ENCODE peak calls at places on chromosome 5, in eight cellular contexts. A, X, F, E, K, V, U and Z are unnamed samples.

GRCh38 chr5:178114325-178115135 is 1.2 kb downstream of the N4BP3 start:
- DNase-seq in A (no peak), X (no peak), F (peak), E (peak), K (no peak), V (no peak), U (no peak), Z (no peak)

GRCh38 chr5:147483961-147484707 is 25.7 kb downstream of the DPYSL3 start:
- DNase-seq in A (no peak), X (peak), F (no peak), E (no peak), K (peak), V (peak), U (peak), Z (peak)

GRCh38 chr5:33827335-33827734 is 64.5 kb downstream of the ADAMTS12 start:
- DNase-seq in A (no peak), X (no peak), F (no peak), E (no peak), K (peak), V (no peak), U (no peak), Z (peak)

GRCh38 chr5:140175367-140176027 is 509 bp downstream of the CYSTM1 start:
- DNase-seq in A (no peak), X (no peak), F (peak), E (peak), K (peak), V (peak), U (peak), Z (peak)

GRCh38 chr5:147507480-147508126 is 2.3 kb downstream of the DPYSL3 start:
- DNase-seq in A (no peak), X (no peak), F (no peak), E (no peak), K (peak), V (no peak), U (no peak), Z (peak)

GRCh38 chr5:867300-867699 is 16.5 kb upstream of the ZDHHC11 start:
- DNase-seq in A (no peak), X (no peak), F (no peak), E (no peak), K (no peak), V (no peak), U (no peak), Z (no peak)

GRCh38 chr5:143148461-143149170 is 254.9 kb downstream of the NR3C1 start:
- DNase-seq in A (no peak), X (no peak), F (no peak), E (no peak), K (peak), V (no peak), U (no peak), Z (peak)

GRCh38 chr5:73969195-73970059 is 343.4 kb downstream of the ARHGEF28 start:
- DNase-seq in A (no peak), X (no peak), F (no peak), E (no peak), K (no peak), V (no peak), U (no peak), Z (peak)

GRCh38 chr5:143554918-143555477 is 151.5 kb upstream of the NR3C1 start:
- DNase-seq in A (no peak), X (no peak), F (no peak), E (no peak), K (peak), V (no peak), U (no peak), Z (no peak)

GRCh38 chr5:102678267-102679058 is 76.6 kb upstream of the PAM start:
- DNase-seq in A (no peak), X (no peak), F (no peak), E (no peak), K (peak), V (no peak), U (no peak), Z (peak)

GRCh38 chr5:32329395-32329834 is 16.7 kb upstream of the MTMR12 start:
- DNase-seq in A (peak), X (no peak), F (peak), E (peak), K (peak), V (peak), U (no peak), Z (peak)

GRCh38 chr5:2003690-2004365 is 121.1 kb upstream of the IRX4 start:
- DNase-seq in A (no peak), X (no peak), F (no peak), E (no peak), K (no peak), V (peak), U (no peak), Z (no peak)

GRCh38 chr5:160199410-160199911 is 29.8 kb upstream of the FABP6 start:
- DNase-seq in A (no peak), X (no peak), F (peak), E (peak), K (peak), V (peak), U (peak), Z (peak)

GRCh38 chr5:58497956-58498942 is 7.0 kb downstream of the GAPT start:
- DNase-seq in A (peak), X (peak), F (no peak), E (peak), K (peak), V (no peak), U (no peak), Z (peak)

GRCh38 chr5:52150501-52150900 is 637.2 kb upstream of the ITGA1 start:
- DNase-seq in A (no peak), X (no peak), F (no peak), E (peak), K (no peak), V (no peak), U (no peak), Z (no peak)

GRCh38 chr5:145130996-145131395 is 704.1 kb downstream of the PRELID2 start:
- DNase-seq in A (no peak), X (no peak), F (no peak), E (no peak), K (no peak), V (no peak), U (no peak), Z (peak)

GRCh38 chr5:134003957-134004625 is 684 bp downstream of the VDAC1 start:
- DNase-seq in A (no peak), X (no peak), F (peak), E (peak), K (peak), V (peak), U (peak), Z (no peak)

GRCh38 chr5:148267972-148268371 is 622 bp upstream of the SPINK13 start:
- DNase-seq in A (no peak), X (no peak), F (no peak), E (no peak), K (no peak), V (no peak), U (no peak), Z (no peak)

GRCh38 chr5:53923969-53924876 is 363.8 kb downstream of the NDUFS4 start:
- DNase-seq in A (no peak), X (no peak), F (no peak), E (no peak), K (peak), V (no peak), U (no peak), Z (peak)

GRCh38 chr5:54643679-54644078 is 126.1 kb downstream of the SNX18 start:
- DNase-seq in A (peak), X (no peak), F (no peak), E (no peak), K (peak), V (no peak), U (no peak), Z (peak)

GRCh38 chr5:79546782-79547428 is 33.0 kb upstream of the HOMER1 start:
- DNase-seq in A (no peak), X (peak), F (no peak), E (no peak), K (no peak), V (no peak), U (no peak), Z (no peak)

GRCh38 chr5:105924366-105924765 is 1746.4 kb downstream of the EFNA5 start:
- DNase-seq in A (no peak), X (no peak), F (no peak), E (no peak), K (peak), V (no peak), U (no peak), Z (peak)

GRCh38 chr5:43643750-43644149 is 40.8 kb downstream of the NNT start:
- DNase-seq in A (no peak), X (no peak), F (no peak), E (no peak), K (no peak), V (no peak), U (no peak), Z (no peak)

GRCh38 chr5:76811214-76811613 is 7.6 kb upstream of the F2RL1 start:
- DNase-seq in A (no peak), X (no peak), F (no peak), E (no peak), K (peak), V (no peak), U (no peak), Z (no peak)

GRCh38 chr5:33832904-33833575 is 58.8 kb downstream of the ADAMTS12 start:
- DNase-seq in A (no peak), X (no peak), F (no peak), E (no peak), K (peak), V (no peak), U (no peak), Z (peak)

GRCh38 chr5:154302181-154302580 is 111.6 kb downstream of the GALNT10 start:
- DNase-seq in A (no peak), X (no peak), F (no peak), E (peak), K (peak), V (no peak), U (peak), Z (no peak)

GRCh38 chr5:160312139-160312959 is at the start of gene CCNJL:
- DNase-seq in A (no peak), X (no peak), F (no peak), E (peak), K (peak), V (peak), U (no peak), Z (peak)

GRCh38 chr5:143707797-143708196 is 104.2 kb upstream of the HMHB1 start:
- DNase-seq in A (no peak), X (peak), F (no peak), E (no peak), K (peak), V (no peak), U (no peak), Z (peak)

GRCh38 chr5:152978141-152978835 is 512.2 kb upstream of the GRIA1 start:
- DNase-seq in A (no peak), X (no peak), F (no peak), E (no peak), K (no peak), V (no peak), U (no peak), Z (no peak)

GRCh38 chr5:72013741-72014703 is 93.3 kb upstream of the MAP1B start:
- DNase-seq in A (no peak), X (no peak), F (no peak), E (no peak), K (peak), V (no peak), U (no peak), Z (peak)

GRCh38 chr5:32932231-32932935 is 221.3 kb downstream of the NPR3 start:
- DNase-seq in A (no peak), X (no peak), F (no peak), E (no peak), K (no peak), V (no peak), U (no peak), Z (peak)

GRCh38 chr5:88226881-88227450 is 41.7 kb downstream of the TMEM161B start:
- DNase-seq in A (no peak), X (no peak), F (no peak), E (no peak), K (no peak), V (no peak), U (no peak), Z (no peak)

GRCh38 chr5:179410291-179411160 is 65.3 kb upstream of the ADAMTS2 start:
- DNase-seq in A (no peak), X (no peak), F (no peak), E (no peak), K (no peak), V (no peak), U (peak), Z (no peak)

GRCh38 chr5:58268263-58268662 is 191.6 kb downstream of the PLK2 start:
- DNase-seq in A (no peak), X (no peak), F (no peak), E (no peak), K (no peak), V (no peak), U (no peak), Z (no peak)

GRCh38 chr5:173327948-173328895 is at the start of gene STC2:
- DNase-seq in A (peak), X (peak), F (no peak), E (peak), K (peak), V (no peak), U (no peak), Z (peak)

GRCh38 chr5:138213161-138214029 is at the start of gene CDC23:
- DNase-seq in A (peak), X (peak), F (peak), E (peak), K (peak), V (peak), U (peak), Z (peak)

GRCh38 chr5:116009806-116010205 is 22.5 kb upstream of the ARL14EPL start:
- DNase-seq in A (no peak), X (no peak), F (no peak), E (no peak), K (no peak), V (no peak), U (no peak), Z (peak)

GRCh38 chr5:159657766-159658165 is 258.5 kb upstream of the ADRA1B start:
- DNase-seq in A (no peak), X (no peak), F (no peak), E (no peak), K (no peak), V (no peak), U (no peak), Z (no peak)

GRCh38 chr5:90994796-90995195 is 388.3 kb downstream of the ARRDC3 start:
- DNase-seq in A (no peak), X (no peak), F (no peak), E (no peak), K (peak), V (no peak), U (no peak), Z (no peak)

GRCh38 chr5:29822499-29822898 is 1371.0 kb upstream of the CDH6 start:
- DNase-seq in A (no peak), X (no peak), F (no peak), E (no peak), K (no peak), V (no peak), U (no peak), Z (no peak)
- H3K4me3 ChIP-seq in A (no peak), X (no peak), F (no peak), E (no peak), K (no peak), V (no peak), U (no peak), Z (no peak)

DNA sequence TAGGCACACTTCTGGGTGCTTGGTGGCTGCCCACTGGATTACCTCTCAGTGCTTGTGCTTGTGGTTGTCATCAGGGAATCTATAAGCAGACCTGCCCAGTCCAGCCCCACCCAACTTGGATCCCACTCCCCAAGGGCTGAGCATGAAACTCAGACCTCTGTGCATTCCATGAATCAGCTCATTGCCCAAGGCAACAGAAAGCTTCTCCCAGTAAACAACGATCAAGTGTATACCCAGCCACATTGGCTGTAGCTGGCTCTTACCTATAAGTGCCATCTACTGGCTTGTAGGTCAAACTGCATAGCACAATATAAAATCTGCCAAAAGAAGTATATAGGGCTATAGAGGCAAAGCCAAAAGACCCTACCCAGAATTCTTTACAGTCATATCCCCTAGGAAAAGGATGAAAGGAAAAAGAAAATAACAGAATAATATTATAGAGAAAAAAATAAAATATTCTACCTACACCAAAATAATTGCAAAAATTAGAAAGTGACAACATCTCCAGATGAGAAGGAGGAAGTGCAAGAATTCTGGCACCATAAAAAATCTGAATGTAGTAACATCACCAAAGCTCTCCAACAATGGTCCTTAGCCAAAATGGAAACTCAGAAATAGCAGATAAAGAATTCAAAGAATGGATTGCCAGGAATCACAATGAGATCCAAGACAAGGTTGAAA is 321.0 kb upstream of the TRPC7 start:
- DNase-seq in A (no peak), X (peak), F (peak), E (no peak), K (peak), V (no peak), U (no peak), Z (peak)
- TF ChIP-seq CTCF in A (peak), X (peak), F (peak), E (no peak), K (peak), V (no peak), U (no peak), Z (peak)

DNA sequence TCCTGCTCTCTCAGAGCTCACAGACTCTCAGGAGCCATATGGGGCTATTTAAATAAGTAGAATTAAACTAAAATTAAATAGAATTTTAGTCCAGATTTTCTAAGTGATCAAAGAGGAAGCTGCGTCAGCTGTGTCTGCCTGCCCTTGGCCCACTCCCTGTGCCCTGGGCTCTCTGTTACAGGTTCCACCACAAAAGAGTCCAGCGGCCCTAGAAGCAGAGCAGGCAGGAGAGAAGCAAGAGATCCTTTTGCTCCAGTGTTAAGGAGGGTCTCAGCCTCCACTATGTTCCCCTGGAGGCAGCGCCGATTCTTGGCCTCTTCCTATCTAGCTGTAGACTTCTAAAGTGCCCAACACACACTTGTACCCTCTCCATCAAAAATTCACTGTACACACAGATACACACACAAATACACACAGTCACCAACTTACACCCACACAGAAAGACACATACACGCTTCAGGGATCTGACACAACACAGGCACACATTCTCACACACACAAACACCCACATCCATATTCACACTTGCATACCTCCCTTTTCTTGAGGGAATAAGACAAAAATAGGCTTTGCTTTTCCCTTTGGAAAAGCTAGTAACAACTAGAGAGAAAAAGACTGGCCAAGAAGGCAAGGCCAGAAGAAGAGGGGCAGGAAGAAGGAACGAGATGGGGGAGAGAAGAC is 5.5 kb upstream of the TNIP1 start:
- DNase-seq in A (no peak), X (no peak), F (peak), E (no peak), K (no peak), V (no peak), U (no peak), Z (no peak)
- H3K4me3 ChIP-seq in A (no peak), X (no peak), F (peak), E (peak), K (no peak), V (no peak), U (no peak), Z (peak)

GRCh38 chr5:163459465-163459887 is 426 bp downstream of the NUDCD2 start:
- DNase-seq in A (no peak), X (no peak), F (no peak), E (no peak), K (no peak), V (no peak), U (no peak), Z (no peak)
- TF ChIP-seq CTCF in A (no peak), X (no peak), F (no peak), E (no peak), K (no peak), V (no peak), U (no peak), Z (no peak)

DNA sequence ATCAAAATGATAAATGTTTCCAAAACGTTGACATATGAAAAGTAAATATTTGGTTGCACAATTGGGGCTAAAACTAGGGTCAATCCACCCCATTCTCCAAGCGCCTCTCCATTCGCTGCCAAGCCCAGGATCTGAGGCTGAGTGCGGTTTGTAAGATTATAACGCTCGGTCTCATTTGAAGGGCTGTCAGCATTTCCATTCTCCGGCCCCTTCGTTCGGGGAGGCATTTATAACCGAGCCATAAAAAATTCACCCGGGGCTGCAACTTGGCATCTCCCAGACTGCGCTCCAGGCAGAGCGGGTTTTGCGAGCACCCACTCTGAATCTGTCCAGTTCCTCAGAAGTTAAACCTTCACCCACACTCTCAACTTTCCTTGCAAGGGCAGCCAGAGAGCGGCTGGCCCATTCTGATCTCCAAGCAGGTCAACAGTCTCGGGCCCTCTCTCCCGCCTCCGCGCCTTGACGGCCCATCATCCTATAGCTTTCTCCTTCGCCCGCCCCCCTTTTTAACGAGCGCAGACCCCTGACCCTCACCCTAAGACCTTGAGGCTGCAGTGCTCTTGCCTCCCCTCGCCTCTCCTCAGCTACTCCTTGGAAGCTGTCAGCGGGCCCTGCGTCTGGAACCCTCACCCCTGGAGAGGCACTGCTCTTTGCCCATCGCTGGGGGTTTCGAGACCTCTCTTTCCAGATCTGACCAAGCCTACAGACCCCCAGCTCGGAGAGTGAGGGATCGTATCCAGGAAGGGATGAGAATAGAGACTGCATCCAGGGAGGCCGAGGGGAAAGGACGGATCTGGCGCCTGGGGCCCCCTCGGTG is 1.1 kb downstream of the SLIT3 start:
- DNase-seq in A (no peak), X (no peak), F (no peak), E (no peak), K (peak), V (peak), U (peak), Z (peak)
- H3K4me3 ChIP-seq in A (no peak), X (peak), F (no peak), E (peak), K (peak), V (peak), U (peak), Z (peak)

DNA sequence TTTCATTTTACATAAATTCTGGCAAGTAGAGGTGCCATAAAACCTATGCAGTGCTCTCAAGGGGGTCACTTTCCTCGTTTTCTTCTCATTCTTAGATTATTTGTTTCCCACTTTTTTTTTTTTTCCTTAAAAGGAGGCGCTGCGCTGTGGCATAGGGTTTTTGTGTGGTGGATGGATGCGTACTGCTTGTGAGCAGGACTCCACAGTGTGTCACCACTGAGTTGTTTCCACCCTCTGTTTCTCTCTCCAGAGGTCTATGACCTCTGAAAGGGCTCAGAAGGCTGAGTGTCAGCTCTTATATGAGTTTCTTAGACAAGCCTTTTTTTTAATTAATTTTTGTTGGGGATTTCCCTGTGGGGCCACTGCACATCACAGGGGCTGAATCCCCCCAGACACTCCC is 13.6 kb upstream of the CLTB start:
- DNase-seq in A (no peak), X (no peak), F (peak), E (no peak), K (no peak), V (no peak), U (no peak), Z (no peak)
- TF ChIP-seq CTCF in A (peak), X (no peak), F (peak), E (no peak), K (no peak), V (no peak), U (no peak), Z (no peak)

GRCh38 chr5:176743136-176743827 is 67.1 kb upstream of the UNC5A start:
- DNase-seq in A (no peak), X (no peak), F (no peak), E (no peak), K (no peak), V (peak), U (peak), Z (no peak)
- H3K4me3 ChIP-seq in A (no peak), X (no peak), F (no peak), E (peak), K (no peak), V (no peak), U (peak), Z (no peak)

GRCh38 chr5:92687793-92688467 is 893.1 kb downstream of the NR2F1-AS1 start:
- DNase-seq in A (peak), X (peak), F (no peak), E (no peak), K (peak), V (no peak), U (no peak), Z (peak)
- TF ChIP-seq CTCF in A (peak), X (peak), F (no peak), E (no peak), K (peak), V (no peak), U (no peak), Z (peak)